ENCODE peak calls at places on chromosomes 1 and 21, in seven cellular contexts. N is NCI-H2029 treated with DMSO at 0.1 percent for 48 hours; X is NCI-H2171; R is heart right ventricle; S is activated T-cell treated with anti-CD3 and anti-CD28 coated beads, Interleukin-2, amount 50 U/mL, for 1 hour; O is AG04450; V is cardiac fibroblast. D is an unnamed sample.

GRCh38 chr1:238690415-238690814 is 696.0 kb upstream of the CHRM3 start:
- DNase-seq in N (no peak), X (no peak), R (no peak), S (no peak), O (no peak), V (peak; percentile 58), D (no peak)

GRCh38 chr1:35807614-35808375 is at the start of gene AGO4:
- DNase-seq in N (no peak), X (peak; percentile 26), R (peak; percentile 58), S (peak; percentile 47), O (no peak), V (peak; percentile 62), D (no peak)

GRCh38 chr21:25568230-25568629 is 39.1 kb downstream of the MRPL39 start:
- DNase-seq in N (no peak), X (no peak), R (peak; percentile 44), S (no peak), O (peak; percentile 26), V (peak; percentile 76), D (no peak)

GRCh38 chr1:204361341-204361771 is 1.6 kb upstream of the PLEKHA6 start:
- DNase-seq in N (no peak), X (no peak), R (no peak), S (no peak), O (no peak), V (no peak), D (no peak)

GRCh38 chr1:13828454-13829151 is 128.6 kb downstream of the PRDM2 start:
- DNase-seq in N (no peak), X (no peak), R (no peak), S (peak; percentile 42), O (no peak), V (peak; percentile 23), D (no peak)

GRCh38 chr1:177469519-177469918 is 298.8 kb downstream of the BRINP2 start:
- DNase-seq in N (no peak), X (no peak), R (no peak), S (no peak), O (no peak), V (no peak), D (no peak)

GRCh38 chr1:232501856-232502255 is 128.1 kb downstream of the SIPA1L2 start:
- DNase-seq in N (no peak), X (no peak), R (no peak), S (no peak), O (no peak), V (no peak), D (no peak)

GRCh38 chr1:78649628-78650027 is at the start of gene IFI44:
- DNase-seq in N (peak; percentile 61), X (no peak), R (peak; percentile 92), S (peak; percentile 69), O (peak; percentile 46), V (peak; percentile 90), D (peak; percentile 32)

GRCh38 chr1:84899969-84900368 is 7.0 kb upstream of the LPAR3 start:
- DNase-seq in N (peak; percentile 17), X (no peak), R (no peak), S (no peak), O (no peak), V (no peak), D (no peak)

GRCh38 chr1:167676205-167676915 is 45.4 kb upstream of the MPZL1 start:
- DNase-seq in N (peak; percentile 49), X (no peak), R (no peak), S (no peak), O (no peak), V (no peak), D (no peak)

GRCh38 chr1:155085504-155086181 is 7.0 kb downstream of the EFNA3 start:
- DNase-seq in N (no peak), X (peak; percentile 46), R (peak; percentile 65), S (peak; percentile 78), O (no peak), V (peak; percentile 57), D (no peak)

GRCh38 chr1:159970932-159971342 is 16.9 kb upstream of the SLAMF9 start:
- DNase-seq in N (no peak), X (no peak), R (no peak), S (no peak), O (no peak), V (no peak), D (no peak)

GRCh38 chr21:43825936-43826622 is 36.7 kb downstream of the RRP1 start:
- DNase-seq in N (peak; percentile 58), X (peak; percentile 48), R (no peak), S (no peak), O (no peak), V (no peak), D (no peak)

GRCh38 chr1:92125204-92125603 is 45.1 kb downstream of the BTBD8 start:
- DNase-seq in N (no peak), X (no peak), R (no peak), S (no peak), O (no peak), V (no peak), D (no peak)

GRCh38 chr21:42233067-42233981 is 14.4 kb downstream of the ABCG1 start:
- DNase-seq in N (peak; percentile 90), X (no peak), R (peak; percentile 75), S (peak; percentile 80), O (no peak), V (peak; percentile 58), D (no peak)

GRCh38 chr1:145863272-145863671 is 4.4 kb upstream of the PIAS3 start:
- DNase-seq in N (no peak), X (no peak), R (no peak), S (no peak), O (no peak), V (no peak), D (no peak)

GRCh38 chr1:150322310-150322709 is 977 bp downstream of the PRPF3 start:
- DNase-seq in N (no peak), X (no peak), R (no peak), S (no peak), O (no peak), V (peak; percentile 48), D (no peak)

GRCh38 chr1:112359961-112360767 is 35.9 kb upstream of the CTTNBP2NL start:
- DNase-seq in N (no peak), X (no peak), R (peak; percentile 27), S (no peak), O (peak; percentile 69), V (peak; percentile 89), D (no peak)

GRCh38 chr1:242886137-242886536 is 361.6 kb upstream of the PLD5 start:
- DNase-seq in N (no peak), X (no peak), R (no peak), S (no peak), O (no peak), V (no peak), D (no peak)

GRCh38 chr1:27358928-27359313 is 7.8 kb downstream of the MAP3K6 start:
- DNase-seq in N (no peak), X (no peak), R (no peak), S (no peak), O (no peak), V (no peak), D (no peak)

D was measured in NCI-H524 treated with DMSO at 0.1 percent for 48 hours.